ENCODE peak calls at places on chromosome 14, in four cellular contexts. O is fibroblast of the conjunctiva, J is activated gamma-delta T cell treated with Interleukin-2 at 50 U/mL for 16 hours, B is hepatic stellate cell. F is an unnamed sample.
A peak's percentile ranks its signal among the peaks of the same experiment; 100 is the strongest.

GRCh38 chr14:77593501-77593911 is 22.9 kb downstream of the SPTLC2 start:
- DNase-seq in O (no peak), J (no peak), B (no peak), F (no peak)

GRCh38 chr14:52355526-52355925 is 41.4 kb downstream of the PTGER2 start:
- DNase-seq in O (no peak), J (no peak), B (no peak), F (no peak)

GRCh38 chr14:94116701-94117100 is 6.2 kb downstream of the IFI27 start:
- DNase-seq in O (no peak), J (no peak), B (no peak), F (no peak)

GRCh38 chr14:75229923-75230792 is 48.5 kb upstream of the FOS start:
- DNase-seq in O (no peak), J (peak; percentile 54), B (no peak), F (no peak)

GRCh38 chr14:21653331-21653885 is at the start of gene OR4E2:
- DNase-seq in O (no peak), J (no peak), B (no peak), F (no peak)

GRCh38 chr14:22472935-22473854 is 115.8 kb downstream of the DAD1 start:
- DNase-seq in O (no peak), J (peak; percentile 73), B (peak; percentile 11), F (peak; percentile 43)

GRCh38 chr14:74614508-74615495 is 2.8 kb upstream of the LTBP2 start:
- DNase-seq in O (no peak), J (no peak), B (no peak), F (no peak)

GRCh38 chr14:49972840-49973239 is 80.0 kb downstream of the ARF6 start:
- DNase-seq in O (peak; percentile 56), J (peak; percentile 38), B (peak; percentile 62), F (peak; percentile 83)

GRCh38 chr14:68955164-68955921 is 23.8 kb downstream of the ACTN1 start:
- DNase-seq in O (no peak), J (no peak), B (no peak), F (no peak)

GRCh38 chr14:77691259-77691658 is 16.6 kb downstream of the ALKBH1 start:
- DNase-seq in O (no peak), J (no peak), B (no peak), F (no peak)

GRCh38 chr14:24274101-24274543 is 2.7 kb upstream of the RABGGTA start:
- DNase-seq in O (no peak), J (no peak), B (no peak), F (no peak)

GRCh38 chr14:32508281-32508680 is 179.2 kb downstream of the AKAP6 start:
- DNase-seq in O (no peak), J (no peak), B (no peak), F (no peak)

GRCh38 chr14:72737560-72737943 is 156.3 kb downstream of the DPF3 start:
- DNase-seq in O (no peak), J (no peak), B (no peak), F (no peak)

GRCh38 chr14:99156026-99156425 is 116.0 kb downstream of the BCL11B start:
- DNase-seq in O (no peak), J (no peak), B (no peak), F (peak; percentile 10)

GRCh38 chr14:57526942-57527341 is 33.3 kb upstream of the CCDC198 start:
- DNase-seq in O (no peak), J (no peak), B (no peak), F (no peak)